ENCODE peak calls at places on chromosomes 4 and X, in seven cellular contexts. T is transverse colon; M is esophagus muscularis mucosa; Y is mammary epithelial cell; K is heart right ventricle; Q is IMR-90; O is CD4-positive, alpha-beta T cell. L is an unnamed sample.

GRCh38 chr4:140186651-140187315 is 32.8 kb upstream of the MAML3 start:
- DNase-seq in T (peak; percentile 72), M (no peak), Y (peak; percentile 94), K (no peak), Q (peak; percentile 67), O (no peak), L (peak; percentile 87)

GRCh38 chrX:45767021-45767491 is 566.4 kb upstream of the DIPK2B start:
- DNase-seq in T (no peak), M (no peak), Y (peak; percentile 75), K (no peak), Q (peak; percentile 43), O (no peak), L (no peak)

GRCh38 chrX:108361316-108361715 is 76.9 kb downstream of the COL4A6 start:
- DNase-seq in T (no peak), M (no peak), Y (no peak), K (no peak), Q (peak; percentile 3), O (no peak), L (no peak)

GRCh38 chr4:48538358-48538757 is 48.3 kb downstream of the ZAR1 start:
- DNase-seq in T (no peak), M (no peak), Y (no peak), K (no peak), Q (no peak), O (no peak), L (no peak)

GRCh38 chr4:26459054-26459755 is 31.1 kb downstream of the CCKAR start:
- DNase-seq in T (no peak), M (no peak), Y (peak; percentile 44), K (no peak), Q (peak; percentile 86), O (no peak), L (peak; percentile 63)

GRCh38 chr4:6647169-6647568 is 6.7 kb downstream of the MRFAP1 start:
- DNase-seq in T (no peak), M (no peak), Y (no peak), K (no peak), Q (no peak), O (no peak), L (no peak)

GRCh38 chr4:7333024-7333780 is 101.5 kb downstream of the PSAPL1 start:
- DNase-seq in T (no peak), M (no peak), Y (no peak), K (no peak), Q (no peak), O (no peak), L (no peak)

GRCh38 chr4:128322311-128322710 is 34.7 kb upstream of the PGRMC2 start:
- DNase-seq in T (no peak), M (no peak), Y (peak; percentile 69), K (no peak), Q (peak; percentile 28), O (no peak), L (peak; percentile 7)

GRCh38 chr4:61200195-61200990 is at the start of gene ADGRL3:
- DNase-seq in T (no peak), M (no peak), Y (peak; percentile 56), K (peak; percentile 28), Q (peak; percentile 6), O (no peak), L (peak; percentile 13)

GRCh38 chrX:9530848-9531274 is 66.0 kb downstream of the TBL1X start:
- DNase-seq in T (peak; percentile 51), M (no peak), Y (peak; percentile 3), K (peak; percentile 72), Q (peak; percentile 88), O (peak; percentile 48), L (peak; percentile 30)

GRCh38 chr4:61992351-61992750 is 792.2 kb downstream of the ADGRL3 start:
- DNase-seq in T (no peak), M (no peak), Y (no peak), K (no peak), Q (no peak), O (no peak), L (no peak)

GRCh38 chrX:142149919-142150318 is 55.2 kb downstream of the MAGEC2 start:
- DNase-seq in T (no peak), M (no peak), Y (no peak), K (no peak), Q (no peak), O (no peak), L (no peak)

GRCh38 chr4:123471655-123472054 is 75.1 kb downstream of the SPRY1 start:
- DNase-seq in T (no peak), M (no peak), Y (no peak), K (no peak), Q (no peak), O (no peak), L (no peak)

GRCh38 chr4:123468479-123469031 is 72.0 kb downstream of the SPRY1 start:
- DNase-seq in T (no peak), M (no peak), Y (no peak), K (no peak), Q (no peak), O (no peak), L (no peak)

GRCh38 chr4:123469696-123470095 is 73.1 kb downstream of the SPRY1 start:
- DNase-seq in T (no peak), M (no peak), Y (no peak), K (no peak), Q (no peak), O (no peak), L (no peak)

GRCh38 chr4:123466080-123466785 is 69.6 kb downstream of the SPRY1 start:
- DNase-seq in T (no peak), M (no peak), Y (no peak), K (no peak), Q (no peak), O (no peak), L (no peak)

GRCh38 chr4:123469245-123469644 is 72.7 kb downstream of the SPRY1 start:
- DNase-seq in T (no peak), M (no peak), Y (no peak), K (no peak), Q (peak; percentile 32), O (no peak), L (no peak)
- H3K27ac ChIP-seq in T (no peak overlapping the region), M (no peak overlapping the region), Y (no peak overlapping the region), K (no peak overlapping the region), Q (no peak overlapping the region), O (no peak overlapping the region), L (no peak overlapping the region)

DNA sequence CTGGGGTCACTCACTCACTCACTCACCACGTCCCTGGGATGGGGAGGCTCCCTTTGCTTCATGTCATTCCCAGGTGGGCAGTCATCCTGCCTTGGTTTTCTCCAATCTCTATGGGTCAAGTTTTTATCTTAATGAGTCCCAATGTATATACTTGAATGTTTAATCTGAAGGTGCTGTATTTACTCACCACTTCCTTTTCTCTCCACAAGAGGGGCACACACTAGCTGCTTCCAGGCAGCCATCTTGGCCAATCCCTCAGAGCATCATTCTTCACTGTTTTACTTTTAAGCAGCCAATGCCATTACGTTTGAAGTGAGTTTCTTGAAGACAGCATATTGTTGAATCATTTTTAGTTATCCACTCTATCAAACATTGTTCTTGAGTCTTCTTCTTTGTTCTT is 153.4 kb upstream of the ARSJ start:
- DNase-seq in T (no peak), M (no peak), Y (peak; percentile 3), K (no peak), Q (no peak), O (no peak), L (no peak)
- TF ChIP-seq CTCF in T (no peak), M (no peak), Y (peak; percentile 47), K (no peak), Q (peak; percentile 19), O (no peak), L (no peak)

DNA sequence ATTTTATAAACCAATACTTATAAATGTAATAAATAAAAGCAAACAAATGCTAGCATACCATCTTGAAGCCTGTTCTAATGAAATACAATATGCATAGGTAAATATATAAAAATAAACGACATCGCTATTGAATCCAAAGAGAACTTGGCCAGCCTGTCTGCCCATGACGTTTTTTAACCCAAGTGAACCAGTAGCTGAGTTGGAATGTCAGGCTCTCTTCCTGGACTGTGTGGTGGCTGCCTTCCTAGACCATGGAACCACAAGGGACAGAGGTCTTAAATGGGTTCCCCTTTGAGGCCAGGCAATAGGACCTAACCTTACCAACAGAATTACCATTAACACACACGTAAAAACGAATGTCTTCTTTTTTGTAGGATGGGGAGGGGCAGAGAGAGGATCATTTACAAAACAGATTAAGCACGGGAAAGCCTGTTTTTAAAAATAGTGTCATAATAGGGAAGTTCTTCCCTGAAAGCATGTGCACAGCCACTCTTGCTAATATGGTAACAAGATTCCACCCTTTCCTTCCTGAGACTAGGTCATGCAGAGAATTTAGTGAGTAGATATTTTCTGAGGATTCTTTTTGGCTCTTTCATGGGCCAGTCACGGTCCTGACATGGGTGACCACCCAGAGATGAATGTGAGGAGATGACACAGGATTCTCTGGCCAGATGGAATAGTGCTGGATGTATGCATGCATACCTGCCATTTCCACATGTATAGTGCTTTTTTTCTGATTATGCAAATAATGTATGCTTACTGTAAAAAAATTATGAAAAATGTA is 69.4 kb upstream of the ACSL1 start:
- DNase-seq in T (no peak), M (no peak), Y (no peak), K (no peak), Q (no peak), O (no peak), L (no peak)
- H3K27ac ChIP-seq in T (no peak overlapping the region), M (no peak overlapping the region), Y (no peak overlapping the region), K (no peak overlapping the region), Q (no peak overlapping the region), O (no peak overlapping the region), L (no peak overlapping the region)

GRCh38 chr4:162770761-162771490 is 395.8 kb downstream of the NAF1 start:
- DNase-seq in T (no peak), M (no peak), Y (no peak), K (no peak), Q (no peak), O (no peak), L (no peak)
- TF ChIP-seq CTCF in T (no peak), M (no peak), Y (no peak), K (no peak), Q (no peak), O (no peak), L (no peak)

GRCh38 chr4:95267081-95267480 is 281.7 kb downstream of the UNC5C start:
- DNase-seq in T (no peak), M (no peak), Y (peak; percentile 59), K (no peak), Q (peak; percentile 25), O (no peak), L (peak; percentile 20)
- H3K27ac ChIP-seq in T (no peak overlapping the region), M (no peak overlapping the region), Y (no peak overlapping the region), K (no peak overlapping the region), Q (no peak overlapping the region), O (no peak overlapping the region), L (no peak overlapping the region)

GRCh38 chrX:132412208-132412607 is 76.6 kb downstream of the MBNL3 start:
- DNase-seq in T (no peak), M (no peak), Y (no peak), K (no peak), Q (no peak), O (no peak), L (no peak)
- TF ChIP-seq CTCF in T (no peak), M (no peak), Y (no peak), K (no peak), Q (no peak), O (no peak), L (no peak)